ENCODE peak calls at places on chromosomes 12 and 14, in ten cellular contexts. Z is non-pigmented ciliary epithelial cell; C is ELR; D is naive thymus-derived CD4-positive, alpha-beta T cell; K is psoas muscle; W is activated CD4-positive, alpha-beta T cell treated with anti-CD3 and anti-CD28 coated beads, Interleukin-2, amount 10 ng/mL, durations not matched to agents 7 days and 5 days; M is cerebellar cortex; F is Peyer's patch; E is thyroid gland; X is upper lobe of right lung. Q is an unnamed sample.

GRCh38 chr12:25730489-25731349 is 177.6 kb upstream of the LMNTD1 start:
- DNase-seq in C (no peak), E (no peak), Z (no peak), D (no peak), K (no peak), X (no peak), F (no peak), W (no peak), M (no peak), Q (no peak)

GRCh38 chr14:51527073-51527472 is 124.6 kb upstream of the FRMD6 start:
- DNase-seq in Z (no peak), X (no peak), D (no peak), K (no peak), W (no peak), E (no peak), M (no peak), C (peak), F (no peak), Q (no peak)

GRCh38 chr14:95489163-95489887 is 27.1 kb downstream of the SYNE3 start:
- DNase-seq in Z (no peak), D (no peak), M (no peak), E (no peak), X (no peak), K (no peak), W (no peak), C (no peak), F (no peak), Q (no peak)

GRCh38 chr14:61653507-61653906 is 41.8 kb upstream of the HIF1A start:
- DNase-seq in D (no peak), K (no peak), Z (no peak), W (no peak), X (no peak), F (no peak), C (peak), M (peak), E (no peak), Q (no peak)

GRCh38 chr12:101209319-101210302 is at the start of gene SLC5A8:
- DNase-seq in X (peak), M (no peak), Z (no peak), F (no peak), W (no peak), C (peak), K (no peak), E (peak), D (no peak), Q (no peak)

GRCh38 chr14:49297102-49297501 is 289.1 kb downstream of the RPS29 start:
- DNase-seq in D (no peak), F (no peak), C (no peak), E (no peak), X (no peak), Z (no peak), K (no peak), M (no peak), W (no peak), Q (no peak)

GRCh38 chr12:34287437-34287836 is 265.1 kb downstream of the ALG10 start:
- DNase-seq in F (peak), X (no peak), D (no peak), M (no peak), Z (no peak), E (peak), W (no peak), C (no peak), K (no peak), Q (no peak)

GRCh38 chr14:104467641-104468040 is 111.9 kb upstream of the C14orf180 start:
- DNase-seq in W (no peak), M (no peak), D (no peak), X (no peak), K (no peak), C (no peak), Z (no peak), F (no peak), E (no peak), Q (no peak)

GRCh38 chr14:101791919-101792572 is 30.5 kb downstream of the PPP2R5C start:
- DNase-seq in D (no peak), K (no peak), X (no peak), C (peak), M (no peak), W (no peak), E (no peak), F (no peak), Z (peak), Q (no peak)

GRCh38 chr14:90536511-90537191 is 139.8 kb downstream of the CALM1 start:
- DNase-seq in W (no peak), E (peak), X (peak), K (no peak), M (no peak), F (no peak), C (no peak), Z (no peak), D (no peak), Q (no peak)

GRCh38 chr12:30437044-30437443 is 258.6 kb downstream of the IPO8 start:
- DNase-seq in E (no peak), F (no peak), Z (no peak), W (no peak), X (no peak), C (no peak), D (no peak), M (no peak), K (no peak), Q (no peak)

GRCh38 chr14:69259531-69260245 is at the start of gene GALNT16:
- DNase-seq in E (peak), D (no peak), F (no peak), K (peak), X (peak), W (no peak), C (peak), Z (no peak), M (peak), Q (peak)

GRCh38 chr12:113453330-113453729 is 18.3 kb downstream of the LHX5 start:
- DNase-seq in W (no peak), M (no peak), Z (no peak), K (no peak), D (no peak), C (no peak), X (no peak), E (no peak), F (no peak), Q (no peak)

GRCh38 chr14:27484633-27485032 is 886.8 kb upstream of the NOVA1 start:
- DNase-seq in M (no peak), C (no peak), F (no peak), X (no peak), K (no peak), W (no peak), E (no peak), Z (no peak), D (no peak), Q (no peak)

GRCh38 chr12:120404271-120404670 is 33.6 kb upstream of the COX6A1 start:
- DNase-seq in F (no peak), C (peak), X (no peak), D (no peak), W (peak), K (no peak), Z (no peak), M (no peak), E (no peak), Q (peak)

GRCh38 chr12:34400986-34401658 is 378.8 kb downstream of the ALG10 start:
- DNase-seq in D (no peak), F (peak), E (no peak), Z (no peak), M (no peak), K (peak), C (no peak), W (no peak), X (peak), Q (peak)

GRCh38 chr14:34461334-34462131 is 507 bp downstream of the SPTSSA start:
- DNase-seq in D (peak), E (peak), F (peak), K (peak), M (peak), C (peak), Z (no peak), X (peak), W (peak), Q (peak)

GRCh38 chr14:97021001-97021400 is 223.8 kb downstream of the VRK1 start:
- DNase-seq in M (no peak), K (no peak), F (no peak), C (no peak), Z (no peak), D (no peak), E (no peak), X (no peak), W (no peak), Q (no peak)

GRCh38 chr12:89863332-89863938 is 154.8 kb upstream of the ATP2B1 start:
- DNase-seq in M (no peak), W (peak), F (no peak), Z (no peak), D (peak), K (no peak), E (no peak), C (no peak), X (no peak), Q (no peak)

GRCh38 chr12:121955258-121956040 is 37.1 kb downstream of the CFAP251 start:
- DNase-seq in E (no peak), X (no peak), W (no peak), F (no peak), D (no peak), C (peak), Z (no peak), M (peak), K (no peak), Q (peak)

GRCh38 chr12:31346211-31346610 is 20.3 kb upstream of the SINHCAF start:
- DNase-seq in Z (no peak), M (no peak), D (no peak), F (no peak), K (no peak), X (no peak), C (no peak), W (no peak), E (no peak), Q (no peak)

GRCh38 chr12:41468756-41469155 is 280.6 kb downstream of the PDZRN4 start:
- DNase-seq in E (no peak), Z (no peak), W (no peak), F (no peak), K (no peak), C (no peak), M (no peak), D (no peak), X (peak), Q (no peak)

GRCh38 chr12:110921262-110921661 is 883 bp upstream of the MYL2 start:
- DNase-seq in D (no peak), C (peak), Z (no peak), F (no peak), E (no peak), M (no peak), X (no peak), K (no peak), W (no peak), Q (no peak)

GRCh38 chr14:105249175-105250007 is 1.1 kb downstream of the BTBD6 start:
- DNase-seq in E (no peak), D (no peak), F (no peak), M (no peak), Z (no peak), K (no peak), X (peak), W (no peak), C (peak), Q (no peak)

GRCh38 chr12:53381739-53382630 is 2.0 kb downstream of the SP1 start:
- DNase-seq in D (no peak), F (peak), Z (no peak), M (peak), K (peak), W (peak), X (peak), E (peak), C (peak), Q (peak)

GRCh38 chr14:74085047-74085637 is 386 bp downstream of the LIN52 start:
- DNase-seq in E (no peak), X (no peak), F (no peak), M (no peak), D (no peak), Z (no peak), C (peak), W (peak), K (peak), Q (peak)

GRCh38 chr14:23071244-23071974 is 14.1 kb upstream of the CDH24 start:
- DNase-seq in D (peak), W (peak), Z (peak), E (peak), K (peak), M (peak), F (peak), X (peak), C (peak), Q (peak)

GRCh38 chr14:89618309-89618708 is 201.3 kb upstream of the FOXN3 start:
- DNase-seq in D (peak), C (no peak), E (no peak), X (no peak), F (no peak), K (no peak), M (no peak), W (no peak), Z (no peak), Q (no peak)

GRCh38 chr12:79525357-79525756 is 165.4 kb downstream of the PAWR start:
- DNase-seq in X (no peak), D (no peak), Z (no peak), F (no peak), C (no peak), M (no peak), E (no peak), K (no peak), W (no peak), Q (no peak)

GRCh38 chr14:77579065-77579464 is 37.4 kb downstream of the SPTLC2 start:
- DNase-seq in C (no peak), F (no peak), D (no peak), K (no peak), Z (no peak), X (no peak), W (no peak), M (no peak), E (no peak), Q (no peak)

GRCh38 chr14:68638056-68638816 is 154.6 kb downstream of the ZFP36L1 start:
- DNase-seq in M (no peak), D (no peak), Z (no peak), E (peak), K (no peak), F (no peak), X (peak), C (no peak), W (no peak), Q (no peak)

GRCh38 chr14:99731536-99732435 is 47.7 kb downstream of the CYP46A1 start:
- DNase-seq in W (no peak), X (peak), E (peak), K (peak), F (peak), Z (no peak), D (no peak), C (no peak), M (no peak), Q (no peak)

GRCh38 chr14:77206261-77206824 is 24.7 kb downstream of the TMEM63C start:
- DNase-seq in E (no peak), W (no peak), F (no peak), K (no peak), M (no peak), Z (no peak), C (no peak), X (no peak), D (no peak), Q (no peak)

GRCh38 chr12:52243774-52244614 is 11.0 kb downstream of the KRT7 start:
- DNase-seq in E (peak), F (peak), M (no peak), X (peak), D (no peak), K (peak), W (peak), C (peak), Z (peak), Q (no peak)